ENCODE peak calls at places on chromosomes 4 and X, in four cellular contexts. K is esophagus squamous epithelium, J is lower leg skin, U is NB4. O is an unnamed sample.

GRCh38 chr4:99808260-99808857 is 8.3 kb upstream of the DAPP1 start:
- DNase-seq in K (no peak), J (no peak), U (peak), O (peak)

GRCh38 chr4:141158219-141158618 is 24.9 kb upstream of the RNF150 start:
- DNase-seq in K (no peak), J (no peak), U (peak), O (no peak)

GRCh38 chr4:141352775-141353544 is 132.3 kb downstream of the ZNF330 start:
- DNase-seq in K (no peak), J (no peak), U (peak), O (no peak)

GRCh38 chrX:67545772-67546495 is 2.1 kb downstream of the AR start:
- DNase-seq in K (no peak), J (no peak), U (peak), O (no peak)

GRCh38 chr4:40515037-40515397 is 114.6 kb downstream of the RBM47 start:
- DNase-seq in K (no peak), J (no peak), U (no peak), O (no peak)

GRCh38 chrX:13533726-13534125 is 35.7 kb upstream of the EGFL6 start:
- DNase-seq in K (no peak), J (no peak), U (peak), O (no peak)

GRCh38 chr4:52825311-52826090 is 36.6 kb upstream of the RASL11B start:
- DNase-seq in K (no peak), J (no peak), U (no peak), O (no peak)

GRCh38 chrX:13223868-13224555 is 95.8 kb downstream of the ATXN3L start:
- DNase-seq in K (no peak), J (no peak), U (no peak), O (no peak)

GRCh38 chr4:77308843-77309242 is 151.8 kb downstream of the CCNG2 start:
- DNase-seq in K (no peak), J (no peak), U (peak), O (peak)

GRCh38 chr4:8439168-8439567 is 1.4 kb downstream of the ACOX3 start:
- DNase-seq in K (no peak), J (no peak), U (no peak), O (no peak)

GRCh38 chr4:16897991-16898827 is at the start of gene LDB2:
- DNase-seq in K (no peak), J (peak), U (no peak), O (no peak)

GRCh38 chr4:43130228-43131021 is 237.9 kb downstream of the GRXCR1 start:
- DNase-seq in K (no peak), J (no peak), U (no peak), O (no peak)

GRCh38 chr4:81337211-81337610 is 122.2 kb upstream of the PRKG2 start:
- DNase-seq in K (no peak), J (no peak), U (no peak), O (no peak)

GRCh38 chr4:77332696-77333270 is 175.8 kb downstream of the CCNG2 start:
- DNase-seq in K (no peak), J (no peak), U (no peak), O (no peak)

GRCh38 chrX:100265179-100265578 is 144.9 kb downstream of the PCDH19 start:
- DNase-seq in K (no peak), J (no peak), U (no peak), O (no peak)

GRCh38 chr4:151165205-151166000 is 66.0 kb downstream of the RPS3A start:
- DNase-seq in K (no peak), J (no peak), U (no peak), O (no peak)
- TF ChIP-seq POLR2A in K (no peak), J (no peak), U (no peak), O (no peak)

GRCh38 chrX:152641256-152641875 is 3.7 kb downstream of the GABRQ start:
- DNase-seq in K (no peak), J (no peak), U (no peak), O (no peak)
- TF ChIP-seq POLR2A in K (no peak), J (no peak), U (no peak), O (no peak)

GRCh38 chrX:74924449-74925209 is 623 bp downstream of the NEXMIF start:
- DNase-seq in K (no peak), J (no peak), U (no peak), O (peak)
- TF ChIP-seq POLR2A in K (no peak), J (no peak), U (no peak), O (peak)

GRCh38 chr4:71257761-71258160 is 81.1 kb upstream of the SLC4A4 start:
- DNase-seq in K (no peak), J (no peak), U (no peak), O (no peak)
- TF ChIP-seq POLR2A in K (no peak), J (no peak), U (no peak), O (no peak)

GRCh38 chr4:732911-733630 is 27.4 kb downstream of the PCGF3 start:
- DNase-seq in K (no peak), J (no peak), U (no peak), O (no peak)

GRCh38 chr4:732480-732879 is 26.8 kb downstream of the PCGF3 start:
- DNase-seq in K (no peak), J (no peak), U (no peak), O (no peak)

GRCh38 chr4:729336-730315 is 24.0 kb downstream of the PCGF3 start:
- DNase-seq in K (no peak), J (no peak), U (no peak), O (no peak)

GRCh38 chr4:727576-727975 is 21.9 kb downstream of the PCGF3 start:
- DNase-seq in K (no peak), J (no peak), U (no peak), O (no peak)

DNA sequence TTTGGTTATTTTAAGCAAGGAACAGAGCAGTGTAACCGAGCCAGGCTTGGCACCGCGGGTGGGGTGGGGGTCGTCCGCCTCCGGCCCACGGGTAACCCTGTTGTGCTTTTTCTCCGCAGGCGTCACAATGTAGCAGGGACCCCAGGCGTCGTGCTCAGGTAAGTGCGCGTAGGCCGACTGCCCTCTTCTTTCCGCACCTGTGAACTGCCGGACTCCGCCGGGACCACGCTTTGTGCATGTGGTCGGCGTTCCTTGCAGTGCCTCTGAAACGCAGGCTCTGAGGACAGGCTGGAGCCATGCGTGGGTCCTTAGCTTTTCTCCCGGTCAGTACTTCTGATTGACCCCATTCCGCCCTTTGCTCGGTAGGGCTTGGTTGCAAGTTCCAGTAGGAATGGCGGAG is 24.9 kb downstream of the PCGF3 start:
- DNase-seq in K (no peak), J (no peak), U (no peak), O (no peak)
- TF ChIP-seq POLR2A in K (no peak), J (no peak), U (no peak), O (no peak)

GRCh38 chrX:43655151-43655676 is 885 bp upstream of the MAOA start:
- DNase-seq in K (no peak), J (peak), U (no peak), O (no peak)

GRCh38 chrX:43655961-43656494 is at the start of gene MAOA:
- DNase-seq in K (no peak), J (peak), U (no peak), O (no peak)

GRCh38 chrX:43654431-43655150 is 1.5 kb upstream of the MAOA start:
- DNase-seq in K (peak), J (peak), U (peak), O (peak)
- TF ChIP-seq POLR2A in K (peak), J (peak), U (peak), O (no peak)

O was measured in GM12892.